ENCODE peak calls at places on chromosomes 5 and 9, in four cellular contexts. Q is AG04450; T is stimulated activated CD8-positive, alpha-beta memory T cell treated with anti-CD3 and anti-CD28 coated beads, Interleukin-4, amount 100 ng/mL, for 4 hours; O is GM12864. V is an unnamed sample.

GRCh38 chr9:109303900-109304299 is 17.0 kb downstream of the EPB41L4B start:
- DNase-seq in Q (no peak), O (no peak), T (no peak), V (no peak)

GRCh38 chr9:130765135-130766030 is 69.7 kb upstream of the ABL1 start:
- DNase-seq in O (peak; percentile 45), T (no peak), Q (no peak), V (no peak)

GRCh38 chr5:147234825-147235635 is at the start of gene STK32A:
- DNase-seq in O (no peak), T (no peak), Q (no peak), V (no peak)

GRCh38 chr5:37918420-37918819 is 78.6 kb upstream of the GDNF start:
- DNase-seq in T (no peak), Q (no peak), O (no peak), V (no peak)

GRCh38 chr5:161548472-161549094 is 2.1 kb upstream of the GABRB2 start:
- DNase-seq in Q (no peak), O (no peak), T (no peak), V (no peak)

GRCh38 chr9:136728548-136729123 is 14.1 kb downstream of the LCN10 start:
- DNase-seq in O (no peak), T (no peak), Q (no peak), V (no peak)

GRCh38 chr5:14706615-14707021 is 42.1 kb downstream of the OTULIN start:
- DNase-seq in T (no peak), Q (no peak), O (no peak), V (no peak)

GRCh38 chr9:135914921-135915320 is 7.6 kb upstream of the CAMSAP1 start:
- DNase-seq in Q (peak; percentile 42), O (no peak), T (no peak), V (no peak)

GRCh38 chr5:180331647-180331950 is 21.5 kb downstream of the GFPT2 start:
- DNase-seq in O (no peak), T (no peak), Q (no peak), V (no peak)

GRCh38 chr5:150000990-150001659 is 586 bp downstream of the HMGXB3 start:
- DNase-seq in T (no peak), O (no peak), Q (no peak), V (no peak)

GRCh38 chr5:149130932-149131273 is 10.4 kb upstream of the ABLIM3 start:
- DNase-seq in O (no peak), Q (no peak), T (no peak), V (no peak)

GRCh38 chr5:102561894-102562760 is 63.3 kb upstream of the SLCO6A1 start:
- DNase-seq in O (peak; percentile 4), Q (no peak), T (no peak), V (no peak)